ENCODE peak calls at places on chromosomes 11 and 22, in nine cellular contexts. C, T, B, L, A, V, G, S and Y are unnamed samples.
A peak's percentile ranks its signal among the peaks of the same experiment; 100 is the strongest.

GRCh38 chr22:34943830-34944229 is 122.1 kb upstream of the ISX start:
- DNase-seq in C (no peak), T (no peak), B (no peak), L (peak; percentile 10), A (no peak), V (no peak), G (no peak), S (no peak), Y (no peak)

GRCh38 chr11:62664405-62665074 is 470 bp downstream of the C11orf98 start:
- DNase-seq in C (no peak), T (peak; percentile 51), B (peak; percentile 68), L (peak; percentile 80), A (no peak), V (peak; percentile 39), G (no peak), S (peak; percentile 64), Y (no peak)

GRCh38 chr22:24554316-24555159 is at the start of gene GUCD1:
- DNase-seq in C (peak; percentile 29), T (peak; percentile 13), B (no peak), L (peak; percentile 75), A (peak; percentile 54), V (peak; percentile 11), G (peak; percentile 66), S (no peak), Y (no peak)

GRCh38 chr11:1622076-1622475 is at the start of gene KRTAP5-4:
- DNase-seq in C (no peak), T (no peak), B (no peak), L (no peak), A (no peak), V (no peak), G (no peak), S (no peak), Y (no peak)

GRCh38 chr22:50544746-50545253 is 899 bp upstream of the KLHDC7B start:
- DNase-seq in C (no peak), T (peak; percentile 55), B (peak; percentile 59), L (peak; percentile 42), A (no peak), V (no peak), G (peak; percentile 57), S (no peak), Y (no peak)

GRCh38 chr11:107043242-107043991 is 25.1 kb upstream of the GUCY1A2 start:
- DNase-seq in C (no peak), T (no peak), B (peak; percentile 58), L (peak; percentile 83), A (no peak), V (no peak), G (no peak), S (no peak), Y (no peak)

GRCh38 chr11:82988936-82989627 is 82.6 kb downstream of the RAB30 start:
- DNase-seq in C (no peak), T (no peak), B (no peak), L (no peak), A (no peak), V (no peak), G (no peak), S (peak; percentile 96), Y (no peak)

GRCh38 chr11:62015615-62016014 is 48.2 kb upstream of the FTH1 start:
- DNase-seq in C (no peak), T (no peak), B (no peak), L (no peak), A (no peak), V (no peak), G (no peak), S (no peak), Y (no peak)

GRCh38 chr22:38429460-38430128 is 25.4 kb downstream of the KCNJ4 start:
- DNase-seq in C (no peak), T (no peak), B (no peak), L (no peak), A (no peak), V (no peak), G (no peak), S (no peak), Y (no peak)

GRCh38 chr11:1073851-1074243 is 827 bp upstream of the MUC2 start:
- DNase-seq in C (no peak), T (no peak), B (no peak), L (no peak), A (no peak), V (no peak), G (no peak), S (no peak), Y (no peak)

GRCh38 chr11:68038226-68038717 is 553 bp upstream of the TCIRG1 start:
- DNase-seq in C (no peak), T (no peak), B (no peak), L (no peak), A (no peak), V (no peak), G (peak; percentile 95), S (peak; percentile 93), Y (no peak)

GRCh38 chr11:26974068-26974790 is 19.7 kb upstream of the FIBIN start:
- DNase-seq in C (no peak), T (no peak), B (no peak), L (no peak), A (no peak), V (no peak), G (no peak), S (no peak), Y (no peak)

GRCh38 chr11:61826930-61827572 is 1.0 kb upstream of the FADS2 start:
- DNase-seq in C (peak; percentile 16), T (no peak), B (no peak), L (peak; percentile 88), A (no peak), V (no peak), G (no peak), S (no peak), Y (no peak)

DNA sequence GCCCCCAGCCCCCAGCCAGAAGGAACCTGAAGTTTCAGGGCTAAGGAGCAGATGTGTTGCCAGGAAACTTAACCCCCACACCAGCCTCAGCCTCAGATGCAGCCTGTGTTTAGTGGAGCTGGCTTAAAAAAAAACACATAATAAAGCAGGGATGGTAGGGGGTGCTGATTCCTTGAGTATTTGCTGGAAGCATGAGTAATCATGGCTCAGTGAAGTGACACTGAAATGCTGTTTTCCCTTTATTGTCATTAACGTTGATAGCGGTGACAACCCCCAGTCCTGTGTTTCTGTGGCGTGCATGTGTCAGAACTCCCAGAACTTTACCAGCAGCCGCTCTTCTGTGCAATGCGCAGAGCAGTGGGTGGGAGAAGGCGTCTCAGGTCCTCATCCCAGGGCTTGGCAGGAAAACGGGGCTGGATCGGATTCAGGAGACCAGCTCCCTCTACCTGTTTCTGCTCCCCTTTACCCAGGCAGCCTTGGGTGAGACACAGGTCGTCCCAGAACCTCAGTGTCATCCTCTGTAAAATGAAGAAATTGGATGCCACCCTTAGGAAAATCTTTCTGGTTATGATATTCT is 1282.1 kb downstream of the TBC1D22A start:
- DNase-seq in C (no peak), T (no peak), B (no peak), L (no peak), A (peak; percentile 25), V (no peak), G (no peak), S (no peak), Y (no peak)
- TF ChIP-seq CTCF in C (no peak), T (no peak), B (no peak), L (no peak), A (no peak), V (no peak), G (no peak), S (no peak), Y (no peak)

GRCh38 chr11:108664730-108665525 is at the start of gene DDX10:
- DNase-seq in C (peak; percentile 97), T (peak; percentile 93), B (peak; percentile 95), L (peak; percentile 98), A (peak; percentile 99), V (peak; percentile 98), G (peak; percentile 98), S (peak; percentile 95), Y (peak; percentile 93)
- TF ChIP-seq CTCF in C (peak; percentile 5), T (no peak), B (no peak), L (no peak), A (no peak), V (no peak), G (no peak), S (peak; percentile 50), Y (no peak)

GRCh38 chr11:20084921-20085814 is 75.1 kb downstream of the DBX1 start:
- DNase-seq in C (no peak), T (no peak), B (no peak), L (no peak), A (no peak), V (no peak), G (no peak), S (peak; percentile 90), Y (no peak)
- TF ChIP-seq CTCF in C (no peak), T (no peak), B (no peak), L (no peak), A (no peak), V (no peak), G (no peak), S (peak; percentile 66), Y (no peak)

GRCh38 chr22:27409299-27409698 is 392.3 kb downstream of the MN1 start:
- DNase-seq in C (no peak), T (no peak), B (no peak), L (peak; percentile 19), A (no peak), V (no peak), G (no peak), S (peak; percentile 16), Y (no peak)
- TF ChIP-seq CTCF in C (no peak), T (no peak), B (peak; percentile 28), L (no peak), A (no peak), V (no peak), G (no peak), S (peak; percentile 46), Y (no peak)

GRCh38 chr22:22855617-22856308 is 31.9 kb upstream of the IGLL5 start:
- DNase-seq in C (peak; percentile 48), T (peak; percentile 60), B (no peak), L (peak; percentile 60), A (no peak), V (peak; percentile 20), G (no peak), S (peak; percentile 12), Y (no peak)
- TF ChIP-seq CTCF in C (peak; percentile 32), T (peak; percentile 76), B (peak; percentile 55), L (peak; percentile 82), A (peak; percentile 23), V (peak; percentile 35), G (peak; percentile 43), S (peak; percentile 68), Y (no peak)